ENCODE peak calls at places on chromosomes 11 and 22, in nine cellular contexts. One of them, this sample, is unnamed.

GRCh38 chr22:46659791-46660186 is 39.6 kb downstream of the GRAMD4 start:
- DNase-seq in neural crest cell: no peak
- DNase-seq in stimulated activated CD8-positive, alpha-beta memory T cell treated with anti-CD3 and anti-CD28 coated beads, Interleukin-7, amount 100 ng/mL, for 1 hour: no peak
- DNase-seq in AG08395: no peak
- DNase-seq in T1000: no peak
- DNase-seq in body of pancreas: no peak
- DNase-seq in T-helper 1 cell: no peak
- DNase-seq in left colon: no peak
- DNase-seq in HS-5: no peak
- DNase-seq in this sample: no peak

GRCh38 chr11:75422248-75423231 is 10.5 kb downstream of the KLHL35 start:
- DNase-seq in neural crest cell: no peak
- DNase-seq in stimulated activated CD8-positive, alpha-beta memory T cell treated with anti-CD3 and anti-CD28 coated beads, Interleukin-7, amount 100 ng/mL, for 1 hour: no peak
- DNase-seq in AG08395: no peak
- DNase-seq in T1000: no peak
- DNase-seq in body of pancreas: peak
- DNase-seq in T-helper 1 cell: no peak
- DNase-seq in left colon: peak
- DNase-seq in HS-5: no peak
- DNase-seq in this sample: no peak

GRCh38 chr11:34027516-34028406 is 23.8 kb upstream of the CAPRIN1 start:
- DNase-seq in neural crest cell: no peak
- DNase-seq in stimulated activated CD8-positive, alpha-beta memory T cell treated with anti-CD3 and anti-CD28 coated beads, Interleukin-7, amount 100 ng/mL, for 1 hour: no peak
- DNase-seq in AG08395: no peak
- DNase-seq in T1000: no peak
- DNase-seq in body of pancreas: peak
- DNase-seq in T-helper 1 cell: no peak
- DNase-seq in left colon: peak
- DNase-seq in HS-5: no peak
- DNase-seq in this sample: no peak

GRCh38 chr11:108947654-108948570 is 283.0 kb downstream of the DDX10 start:
- DNase-seq in neural crest cell: no peak
- DNase-seq in stimulated activated CD8-positive, alpha-beta memory T cell treated with anti-CD3 and anti-CD28 coated beads, Interleukin-7, amount 100 ng/mL, for 1 hour: no peak
- DNase-seq in AG08395: no peak
- DNase-seq in T1000: no peak
- DNase-seq in body of pancreas: no peak
- DNase-seq in T-helper 1 cell: no peak
- DNase-seq in left colon: no peak
- DNase-seq in HS-5: peak
- DNase-seq in this sample: no peak

GRCh38 chr11:12812849-12813248 is 138.6 kb downstream of the TEAD1 start:
- DNase-seq in neural crest cell: no peak
- DNase-seq in stimulated activated CD8-positive, alpha-beta memory T cell treated with anti-CD3 and anti-CD28 coated beads, Interleukin-7, amount 100 ng/mL, for 1 hour: no peak
- DNase-seq in AG08395: no peak
- DNase-seq in T1000: no peak
- DNase-seq in body of pancreas: no peak
- DNase-seq in T-helper 1 cell: no peak
- DNase-seq in left colon: no peak
- DNase-seq in HS-5: no peak
- DNase-seq in this sample: no peak

GRCh38 chr11:23097906-23098305 is 237.6 kb upstream of the CCDC179 start:
- DNase-seq in neural crest cell: no peak
- DNase-seq in stimulated activated CD8-positive, alpha-beta memory T cell treated with anti-CD3 and anti-CD28 coated beads, Interleukin-7, amount 100 ng/mL, for 1 hour: no peak
- DNase-seq in AG08395: no peak
- DNase-seq in T1000: no peak
- DNase-seq in body of pancreas: no peak
- DNase-seq in T-helper 1 cell: no peak
- DNase-seq in left colon: no peak
- DNase-seq in HS-5: no peak
- DNase-seq in this sample: no peak

GRCh38 chr22:42939941-42940653 is 74.9 kb downstream of the PACSIN2 start:
- DNase-seq in neural crest cell: no peak
- DNase-seq in stimulated activated CD8-positive, alpha-beta memory T cell treated with anti-CD3 and anti-CD28 coated beads, Interleukin-7, amount 100 ng/mL, for 1 hour: no peak
- DNase-seq in AG08395: peak
- DNase-seq in T1000: peak
- DNase-seq in body of pancreas: peak
- DNase-seq in T-helper 1 cell: no peak
- DNase-seq in left colon: peak
- DNase-seq in HS-5: peak
- DNase-seq in this sample: no peak

GRCh38 chr22:48263791-48264351 is 1501.4 kb downstream of the TBC1D22A start:
- DNase-seq in neural crest cell: no peak
- DNase-seq in stimulated activated CD8-positive, alpha-beta memory T cell treated with anti-CD3 and anti-CD28 coated beads, Interleukin-7, amount 100 ng/mL, for 1 hour: no peak
- DNase-seq in AG08395: no peak
- DNase-seq in T1000: no peak
- DNase-seq in body of pancreas: no peak
- DNase-seq in T-helper 1 cell: no peak
- DNase-seq in left colon: no peak
- DNase-seq in HS-5: no peak
- DNase-seq in this sample: no peak

GRCh38 chr22:29268511-29269229 is 602 bp downstream of the EWSR1 start:
- DNase-seq in neural crest cell: peak
- DNase-seq in stimulated activated CD8-positive, alpha-beta memory T cell treated with anti-CD3 and anti-CD28 coated beads, Interleukin-7, amount 100 ng/mL, for 1 hour: no peak
- DNase-seq in AG08395: peak
- DNase-seq in T1000: peak
- DNase-seq in body of pancreas: peak
- DNase-seq in T-helper 1 cell: peak
- DNase-seq in left colon: peak
- DNase-seq in HS-5: peak
- DNase-seq in this sample: peak

GRCh38 chr11:5705688-5706087 is 16.1 kb downstream of the TRIM22 start:
- DNase-seq in neural crest cell: no peak
- DNase-seq in stimulated activated CD8-positive, alpha-beta memory T cell treated with anti-CD3 and anti-CD28 coated beads, Interleukin-7, amount 100 ng/mL, for 1 hour: no peak
- DNase-seq in AG08395: no peak
- DNase-seq in T1000: no peak
- DNase-seq in body of pancreas: no peak
- DNase-seq in T-helper 1 cell: no peak
- DNase-seq in left colon: no peak
- DNase-seq in HS-5: peak
- DNase-seq in this sample: no peak